ENCODE peak calls at places on chromosomes 4 and X, in eight cellular contexts. D is hepatocyte, U is mammary epithelial cell, T is neural progenitor cell, M is tibial artery, N is GM23338, R is dorsolateral prefrontal cortex, A is heart right ventricle. Z is an unnamed sample.

GRCh38 chrX:119177278-119177677 is 49.7 kb upstream of the KIAA1210 start:
- DNase-seq in M (no peak), R (no peak), N (no peak), T (no peak), A (no peak), D (no peak), U (no peak), Z (no peak)

GRCh38 chrX:40108084-40108958 is 10.6 kb upstream of the BCOR start:
- DNase-seq in U (no peak), A (peak), R (peak), N (peak), D (peak), T (peak), M (no peak), Z (no peak)

GRCh38 chr4:7420661-7421040 is 14.1 kb downstream of the PSAPL1 start:
- DNase-seq in N (no peak), U (no peak), M (peak), D (no peak), R (no peak), T (no peak), A (no peak), Z (no peak)

GRCh38 chr4:12036450-12036849 is 607.8 kb upstream of the HS3ST1 start:
- DNase-seq in U (no peak), T (no peak), A (peak), M (no peak), N (no peak), R (no peak), D (no peak), Z (no peak)

GRCh38 chrX:106220177-106220576 is 52.1 kb downstream of the PWWP3B start:
- DNase-seq in A (no peak), M (no peak), U (no peak), D (no peak), N (peak), R (no peak), T (no peak), Z (no peak)

GRCh38 chr4:150242820-150243458 is 164.7 kb downstream of the DCLK2 start:
- DNase-seq in R (peak), A (no peak), T (peak), D (peak), N (peak), U (no peak), M (no peak), Z (peak)

GRCh38 chr4:124262211-124263179 is 450.0 kb downstream of the ANKRD50 start:
- DNase-seq in R (peak), U (peak), A (no peak), N (peak), D (peak), M (peak), T (peak), Z (peak)

GRCh38 chr4:186201535-186202230 is 10.3 kb downstream of the CYP4V2 start:
- DNase-seq in T (peak), U (peak), A (peak), N (peak), R (no peak), D (peak), M (no peak), Z (no peak)

GRCh38 chr4:159632031-159632430 is 529.2 kb downstream of the RAPGEF2 start:
- DNase-seq in D (no peak), R (no peak), N (no peak), A (no peak), U (no peak), T (no peak), M (no peak), Z (no peak)

GRCh38 chrX:51803833-51804232 is 60.6 kb downstream of the GSPT2 start:
- DNase-seq in A (no peak), T (no peak), D (no peak), R (no peak), M (no peak), U (no peak), N (no peak), Z (no peak)

GRCh38 chr4:154208424-154208823 is 283.2 kb downstream of the DCHS2 start:
- DNase-seq in M (no peak), R (no peak), D (peak), A (no peak), T (no peak), N (peak), U (peak), Z (no peak)

GRCh38 chr4:45931151-45931550 is 192.7 kb downstream of the GABRG1 start:
- DNase-seq in M (no peak), N (no peak), R (no peak), T (no peak), U (peak), D (no peak), A (no peak), Z (no peak)

GRCh38 chrX:46979340-46979739 is 67.1 kb downstream of the JADE3 start:
- DNase-seq in T (no peak), N (no peak), A (no peak), R (no peak), D (no peak), U (peak), M (no peak), Z (no peak)

GRCh38 chrX:18574591-18574990 is 97.3 kb downstream of the RS1 start:
- DNase-seq in T (no peak), D (no peak), R (no peak), N (no peak), U (peak), M (peak), A (no peak), Z (no peak)

GRCh38 chr4:8304827-8305695 is 35.5 kb downstream of the HTRA3 start:
- DNase-seq in U (no peak), A (no peak), R (no peak), M (peak), N (no peak), T (no peak), D (no peak), Z (no peak)

GRCh38 chr4:182432819-182433218 is 189.6 kb downstream of the TENM3 start:
- DNase-seq in R (no peak), D (no peak), M (no peak), U (no peak), A (no peak), T (no peak), N (no peak), Z (no peak)

GRCh38 chr4:78286281-78286680 is 229.2 kb downstream of the FRAS1 start:
- DNase-seq in N (no peak), U (no peak), A (no peak), D (no peak), T (no peak), R (no peak), M (no peak), Z (no peak)

GRCh38 chr4:57148831-57149230 is 38.6 kb upstream of the IGFBP7 start:
- DNase-seq in A (no peak), U (peak), M (no peak), N (no peak), R (no peak), D (no peak), T (no peak), Z (no peak)

GRCh38 chrX:53429755-53430154 is 4.4 kb downstream of the HSD17B10 start:
- DNase-seq in U (no peak), R (no peak), D (no peak), M (no peak), N (no peak), T (no peak), A (no peak), Z (no peak)

GRCh38 chr4:113300384-113301011 is 251.0 kb downstream of the ANK2 start:
- DNase-seq in R (no peak), T (no peak), A (no peak), D (peak), M (peak), U (peak), N (peak), Z (no peak)

GRCh38 chrX:136580316-136580715 is 48.3 kb downstream of the VGLL1 start:
- DNase-seq in R (no peak), T (no peak), U (peak), A (no peak), M (no peak), N (no peak), D (no peak), Z (no peak)

GRCh38 chrX:118520206-118520857 is 24.7 kb downstream of the DOCK11 start:
- DNase-seq in M (no peak), A (no peak), U (peak), N (no peak), R (no peak), D (no peak), T (no peak), Z (no peak)

GRCh38 chr4:24683116-24683515 is 98.8 kb upstream of the DHX15 start:
- DNase-seq in M (no peak), T (no peak), A (no peak), D (no peak), N (no peak), U (no peak), R (no peak), Z (no peak)

GRCh38 chr4:81970454-81970853 is 403.3 kb downstream of the HNRNPD start:
- DNase-seq in T (no peak), A (no peak), N (no peak), D (no peak), M (no peak), U (no peak), R (no peak), Z (no peak)

GRCh38 chrX:153600032-153600373 is 1.1 kb upstream of the CCNQ start:
- DNase-seq in R (no peak), U (peak), A (no peak), T (no peak), M (no peak), N (peak), D (no peak), Z (no peak)

GRCh38 chr4:182235016-182235415 is 8.2 kb upstream of the TENM3 start:
- DNase-seq in M (no peak), U (no peak), T (no peak), R (no peak), D (no peak), N (no peak), A (no peak), Z (no peak)

GRCh38 chr4:98446499-98447375 is 185.6 kb downstream of the RAP1GDS1 start:
- DNase-seq in D (no peak), R (no peak), M (no peak), U (peak), N (no peak), A (no peak), T (no peak), Z (no peak)

GRCh38 chr4:102061133-102061532 is 270.6 kb downstream of the BANK1 start:
- DNase-seq in A (no peak), M (no peak), N (no peak), T (no peak), R (no peak), D (no peak), U (no peak), Z (no peak)

GRCh38 chrX:22365460-22365859 is 92.7 kb downstream of the CBLL2 start:
- DNase-seq in R (no peak), N (no peak), A (no peak), D (no peak), M (no peak), T (no peak), U (peak), Z (no peak)
- TF ChIP-seq CTCF in R (no peak), N (no peak), A (no peak), D (no peak), M (no peak), T (no peak), U (no peak), Z (no peak)

GRCh38 chr4:86043755-86044592 is 315.9 kb downstream of the MAPK10 start:
- DNase-seq in D (peak), R (peak), T (peak), A (no peak), M (no peak), N (peak), U (peak), Z (peak)
- TF ChIP-seq CTCF in D (peak), R (peak), T (peak), A (peak), M (peak), N (peak), U (peak), Z (peak)

DNA sequence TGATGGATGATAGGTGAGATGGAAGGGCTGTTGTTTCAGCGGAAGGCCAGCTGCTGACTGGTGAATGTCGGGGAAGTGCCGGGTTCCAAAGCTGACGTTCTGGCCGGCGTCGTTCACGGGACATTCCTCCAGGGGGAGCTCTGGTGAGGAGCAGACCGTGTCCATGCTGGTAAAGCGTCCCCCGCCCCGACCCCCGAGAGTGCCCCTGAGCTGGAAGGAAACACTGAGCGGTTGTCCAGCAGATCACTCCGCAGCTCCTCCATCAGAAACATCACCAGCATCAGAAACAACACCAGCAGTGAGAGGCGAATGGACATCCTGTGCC is 18.6 kb upstream of the ADRA2C start:
- DNase-seq in M (no peak), N (peak), A (no peak), R (no peak), T (peak), D (no peak), U (no peak), Z (peak)
- TF ChIP-seq CTCF in M (no peak), N (peak), A (peak), R (no peak), T (peak), D (peak), U (no peak), Z (peak)

DNA sequence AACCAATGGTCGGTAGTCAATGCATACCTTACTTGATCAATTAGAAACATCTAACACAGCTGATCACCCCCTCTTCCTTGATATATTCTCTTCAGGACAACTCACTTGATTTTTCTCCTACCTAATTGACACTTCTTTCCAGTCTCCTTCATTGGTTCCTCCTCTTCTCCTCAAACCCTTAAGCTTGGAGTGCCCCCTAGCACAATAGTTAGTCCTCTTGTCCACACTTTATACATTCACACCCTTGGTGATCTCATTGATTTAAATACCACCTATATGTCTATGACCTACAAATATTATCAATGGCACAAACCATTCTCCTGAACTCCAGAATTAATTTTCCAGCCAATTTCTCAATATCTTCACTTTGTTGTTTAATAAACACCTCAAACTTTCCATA is 724.0 kb downstream of the ADGRL3 start:
- DNase-seq in D (no peak), R (no peak), N (peak), T (no peak), U (no peak), A (no peak), M (no peak), Z (no peak)
- TF ChIP-seq CTCF in D (no peak), R (no peak), N (peak), T (peak), U (no peak), A (no peak), M (no peak), Z (no peak)

DNA sequence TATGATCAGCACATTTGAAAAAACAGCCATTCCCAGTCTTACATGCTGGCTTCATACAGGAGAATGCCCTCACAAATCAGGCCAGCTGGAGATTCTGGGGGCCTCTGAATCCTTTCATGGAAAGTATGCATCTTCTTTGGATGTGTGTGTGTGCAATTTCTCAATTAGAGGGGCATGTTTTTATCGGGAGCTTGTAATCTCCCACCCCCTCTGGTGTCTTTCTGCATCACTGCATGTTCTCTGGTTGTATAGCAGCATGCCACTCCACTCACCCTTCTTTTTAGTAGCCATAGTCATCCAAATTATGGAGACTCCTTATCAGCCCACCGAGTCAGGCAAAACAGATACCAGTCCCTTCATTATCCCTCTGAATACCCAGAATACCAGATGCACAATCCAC is 282.2 kb upstream of the SLIT2 start:
- DNase-seq in N (peak), U (no peak), R (no peak), A (no peak), D (no peak), T (peak), M (no peak), Z (no peak)
- TF ChIP-seq CTCF in N (peak), U (no peak), R (no peak), A (no peak), D (no peak), T (no peak), M (no peak), Z (no peak)

DNA sequence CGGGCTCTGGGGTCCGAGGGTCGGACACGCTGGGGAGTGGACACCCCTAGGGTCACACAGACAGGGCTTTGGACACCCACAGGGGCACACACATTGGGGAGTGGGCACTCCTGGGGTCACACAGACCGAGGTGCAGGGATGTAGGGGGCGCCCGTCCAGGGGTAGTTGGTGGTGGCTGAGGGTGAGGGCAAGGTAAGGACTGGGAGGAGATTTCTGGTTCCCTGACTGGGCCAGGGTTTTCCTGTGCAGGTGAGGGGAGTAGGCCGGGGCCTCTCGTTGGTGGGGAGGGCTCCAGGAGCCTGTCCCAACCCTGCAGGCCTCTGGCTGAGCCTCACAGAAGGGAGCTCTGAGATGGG is 21.9 kb upstream of the WDR45 start:
- DNase-seq in A (no peak), N (peak), U (no peak), R (no peak), M (no peak), D (no peak), T (no peak), Z (no peak)
- TF ChIP-seq CTCF in A (no peak), N (peak), U (no peak), R (no peak), M (no peak), D (no peak), T (peak), Z (no peak)

GRCh38 chr4:108783666-108784463 is 21.0 kb upstream of the ETNPPL start:
- DNase-seq in R (no peak), M (no peak), U (no peak), A (no peak), T (no peak), D (peak), N (no peak), Z (no peak)
- TF ChIP-seq CTCF in R (no peak), M (no peak), U (peak), A (peak), T (peak), D (peak), N (peak), Z (peak)

GRCh38 chrX:75522565-75523411 is at the start of gene ZDHHC15:
- DNase-seq in T (peak), A (peak), D (peak), M (peak), R (peak), N (peak), U (no peak), Z (peak)
- TF ChIP-seq CTCF in T (no peak), A (no peak), D (no peak), M (no peak), R (no peak), N (no peak), U (no peak), Z (no peak)